ENCODE peak calls at places on chromosomes 2 and 18, in six cellular contexts. Q is lower leg skin; P is activated effector memory CD4-positive, alpha-beta T cell treated with Interleukin-2 at 50 U/mL for 16 hours; T is activated T-cell treated with anti-CD3 and anti-CD28 coated beads for 24 hours; F is GOT3; U is endodermal cell. I is an unnamed sample.

GRCh38 chr2:239203443-239204142 is 197.2 kb downstream of the HDAC4 start:
- DNase-seq in F (no peak), T (no peak), P (no peak), U (no peak), Q (no peak), I (no peak)

GRCh38 chr2:234468503-234468902 is 28.4 kb downstream of the ARL4C start:
- DNase-seq in P (no peak), U (no peak), F (no peak), Q (no peak), T (no peak), I (no peak)

GRCh38 chr18:4248686-4249085 is 206.4 kb downstream of the DLGAP1 start:
- DNase-seq in Q (no peak), F (no peak), P (no peak), U (no peak), T (no peak), I (no peak)

GRCh38 chr2:47205576-47206141 is 50.6 kb upstream of the STPG4 start:
- DNase-seq in T (no peak), P (no peak), Q (no peak), U (no peak), F (no peak), I (no peak)

GRCh38 chr2:129923265-129924141 is 56.0 kb upstream of the RAB6C start:
- DNase-seq in T (no peak), U (peak; percentile 95), F (no peak), Q (peak; percentile 78), P (no peak), I (no peak)

GRCh38 chr2:63880603-63881002 is 38.9 kb downstream of the UGP2 start:
- DNase-seq in P (no peak), F (no peak), Q (no peak), U (peak; percentile 65), T (no peak), I (no peak)

GRCh38 chr2:95052804-95053535 is 27.5 kb downstream of the MAL start:
- DNase-seq in F (no peak), Q (no peak), P (no peak), T (no peak), U (no peak), I (no peak)

GRCh38 chr2:190996338-190996946 is 17.5 kb downstream of the STAT1 start:
- DNase-seq in U (peak; percentile 81), T (no peak), P (no peak), F (no peak), Q (no peak), I (no peak)

GRCh38 chr18:59556265-59556664 is 141.0 kb downstream of the CCBE1 start:
- DNase-seq in T (no peak), Q (no peak), F (no peak), P (no peak), U (no peak), I (no peak)

GRCh38 chr2:240593703-240594451 is 7.3 kb downstream of the CAPN10 start:
- DNase-seq in P (no peak), T (no peak), F (no peak), Q (peak; percentile 75), U (no peak), I (no peak)

GRCh38 chr18:50560681-50561629 is 1.1 kb downstream of the MAPK4 start:
- DNase-seq in F (no peak), T (no peak), U (peak; percentile 77), P (no peak), Q (no peak), I (no peak)

GRCh38 chr2:167471332-167471731 is 583.1 kb downstream of the XIRP2 start:
- DNase-seq in U (no peak), F (no peak), P (no peak), Q (no peak), T (no peak), I (no peak)

GRCh38 chr2:37110306-37111212 is 26.2 kb downstream of the GPATCH11 start:
- DNase-seq in Q (no peak), F (no peak), P (no peak), T (no peak), U (no peak), I (no peak)

GRCh38 chr2:964567-964966 is 13.9 kb downstream of the SNTG2 start:
- DNase-seq in F (no peak), P (no peak), T (no peak), U (peak; percentile 41), Q (peak; percentile 80), I (no peak)

GRCh38 chr2:187547353-187547979 is 6.8 kb downstream of the TFPI start:
- DNase-seq in F (no peak), T (no peak), U (peak; percentile 70), P (no peak), Q (no peak), I (peak; percentile 81)

GRCh38 chr2:112019510-112019909 is 35.6 kb upstream of the TMEM87B start:
- DNase-seq in F (no peak), T (no peak), Q (no peak), U (peak; percentile 60), P (no peak), I (no peak)

GRCh38 chr2:53353372-53354111 is 414.1 kb upstream of the CHAC2 start:
- DNase-seq in U (peak; percentile 78), F (peak; percentile 3), Q (no peak), P (no peak), T (no peak), I (peak; percentile 29)

GRCh38 chr2:224584111-224584764 is 925 bp downstream of the CUL3 start:
- DNase-seq in T (no peak), U (peak; percentile 66), P (peak; percentile 11), F (no peak), Q (no peak), I (peak; percentile 12)

GRCh38 chr18:37985126-37985525 is 419.5 kb upstream of the CELF4 start:
- DNase-seq in P (no peak), F (no peak), T (no peak), U (peak; percentile 82), Q (no peak), I (no peak)

GRCh38 chr2:219247678-219248642 is 2.7 kb downstream of the STK16 start:
- DNase-seq in U (peak; percentile 69), T (peak; percentile 54), F (no peak), P (peak; percentile 49), Q (no peak), I (no peak)

GRCh38 chr2:128389521-128389920 is 70.9 kb upstream of the HS6ST1 start:
- DNase-seq in P (no peak), F (no peak), Q (peak; percentile 78), T (no peak), U (peak; percentile 46), I (no peak)

GRCh38 chr2:169599568-169599967 is 15.4 kb downstream of the PPIG start:
- DNase-seq in F (no peak), Q (no peak), P (no peak), U (no peak), T (no peak), I (no peak)

GRCh38 chr2:179020156-179020750 is 29.7 kb downstream of the CCDC141 start:
- DNase-seq in Q (no peak), U (peak; percentile 90), T (peak; percentile 23), P (no peak), F (no peak), I (peak; percentile 27)

GRCh38 chr2:30135541-30135940 is 11.3 kb upstream of the YPEL5 start:
- DNase-seq in T (no peak), P (no peak), U (no peak), F (no peak), Q (no peak), I (no peak)

GRCh38 chr18:75003764-75004690 is 204.9 kb downstream of the PTGR3 start:
- DNase-seq in T (no peak), Q (no peak), P (no peak), U (no peak), F (no peak), I (no peak)

GRCh38 chr2:38709515-38710194 is 41.5 kb downstream of the SRSF7 start:
- DNase-seq in P (no peak), T (no peak), Q (no peak), U (no peak), F (no peak), I (no peak)

GRCh38 chr2:74762789-74763188 is 71.1 kb upstream of the HK2 start:
- DNase-seq in Q (no peak), T (no peak), U (no peak), F (no peak), P (no peak), I (no peak)

GRCh38 chr18:29373000-29373399 is 1196.1 kb upstream of the CDH2 start:
- DNase-seq in U (no peak), F (no peak), Q (no peak), T (no peak), P (no peak), I (no peak)

GRCh38 chr2:127179756-127180155 is 40.3 kb downstream of the CYP27C1 start:
- DNase-seq in F (no peak), U (no peak), Q (peak; percentile 68), P (no peak), T (no peak), I (no peak)

GRCh38 chr18:46437019-46437418 is 220.0 kb downstream of the LOXHD1 start:
- DNase-seq in P (no peak), T (no peak), F (no peak), Q (peak; percentile 39), U (no peak), I (no peak)

GRCh38 chr18:55780591-55781071 is 192.6 kb upstream of the TCF4 start:
- DNase-seq in T (no peak), U (no peak), P (no peak), F (no peak), Q (no peak), I (no peak)

GRCh38 chr18:3623769-3624545 is 174.0 kb downstream of the TGIF1 start:
- DNase-seq in T (no peak), U (peak; percentile 87), F (peak; percentile 45), P (no peak), Q (peak; percentile 95), I (peak; percentile 61)